ENCODE peak calls at places on chromosomes 13 and 19, in seven cellular contexts. K, Y, U, V, S, M and L are unnamed samples.

GRCh38 chr13:112606125-112607001 is 18.4 kb upstream of the TUBGCP3 start:
- DNase-seq in K (peak; percentile 53), Y (peak; percentile 93), U (peak; percentile 95), V (peak; percentile 89), S (peak; percentile 83), M (peak; percentile 98), L (peak; percentile 85)

GRCh38 chr19:18385675-18386542 is at the start of gene GDF15:
- DNase-seq in K (peak; percentile 87), Y (peak; percentile 47), U (peak; percentile 95), V (peak; percentile 85), S (peak; percentile 69), M (peak; percentile 93), L (peak; percentile 70)

GRCh38 chr13:66154981-66155380 is 1075.2 kb downstream of the PCDH9 start:
- DNase-seq in K (no peak), Y (no peak), U (no peak), V (no peak), S (no peak), M (no peak), L (no peak)

GRCh38 chr13:40181203-40181845 is 485.1 kb downstream of the FOXO1 start:
- DNase-seq in K (no peak), Y (no peak), U (no peak), V (no peak), S (no peak), M (no peak), L (no peak)

GRCh38 chr19:49879243-49879960 is 1.9 kb downstream of the TBC1D17 start:
- DNase-seq in K (no peak), Y (no peak), U (no peak), V (no peak), S (no peak), M (no peak), L (no peak)

GRCh38 chr13:20404488-20405222 is 121.0 kb downstream of the CRYL1 start:
- DNase-seq in K (no peak), Y (no peak), U (no peak), V (no peak), S (no peak), M (peak; percentile 46), L (no peak)

GRCh38 chr13:68176486-68176885 is 946.4 kb upstream of the PCDH9 start:
- DNase-seq in K (no peak), Y (no peak), U (no peak), V (no peak), S (no peak), M (no peak), L (no peak)

GRCh38 chr19:45059258-45059965 is 16.9 kb downstream of the ZNF296 start:
- DNase-seq in K (peak; percentile 89), Y (peak; percentile 60), U (peak; percentile 84), V (peak; percentile 79), S (peak; percentile 81), M (peak; percentile 93), L (peak; percentile 81)

GRCh38 chr13:35345992-35346391 is 130.5 kb downstream of the MAB21L1 start:
- DNase-seq in K (no peak), Y (no peak), U (no peak), V (no peak), S (no peak), M (no peak), L (no peak)

GRCh38 chr19:8373867-8374813 is 10.2 kb downstream of the ANGPTL4 start:
- DNase-seq in K (no peak), Y (no peak), U (peak; percentile 60), V (peak; percentile 73), S (peak; percentile 84), M (no peak), L (peak; percentile 73)

GRCh38 chr13:68550330-68550729 is 1320.2 kb upstream of the PCDH9 start:
- DNase-seq in K (no peak), Y (no peak), U (no peak), V (no peak), S (no peak), M (no peak), L (no peak)

GRCh38 chr19:36483653-36484052 is 5.7 kb downstream of the ZNF566 start:
- DNase-seq in K (no peak), Y (no peak), U (no peak), V (no peak), S (no peak), M (no peak), L (no peak)

GRCh38 chr13:34143637-34144036 is 325.7 kb downstream of the RFC3 start:
- DNase-seq in K (no peak), Y (no peak), U (no peak), V (no peak), S (no peak), M (no peak), L (no peak)

GRCh38 chr13:78606471-78607408 is 3.4 kb upstream of the POU4F1 start:
- DNase-seq in K (no peak), Y (no peak), U (no peak), V (no peak), S (no peak), M (no peak), L (no peak)

GRCh38 chr13:78608705-78609463 is 5.5 kb upstream of the POU4F1 start:
- DNase-seq in K (no peak), Y (no peak), U (no peak), V (no peak), S (no peak), M (no peak), L (no peak)

GRCh38 chr13:78607409-78608253 is 4.3 kb upstream of the POU4F1 start:
- DNase-seq in K (no peak), Y (no peak), U (no peak), V (no peak), S (no peak), M (no peak), L (no peak)

GRCh38 chr13:78609464-78610205 is 6.3 kb upstream of the POU4F1 start:
- DNase-seq in K (peak; percentile 27), Y (no peak), U (no peak), V (no peak), S (no peak), M (no peak), L (no peak)

GRCh38 chr13:78608254-78608704 is 4.9 kb upstream of the POU4F1 start:
- DNase-seq in K (no peak), Y (no peak), U (no peak), V (no peak), S (no peak), M (no peak), L (no peak)
- H3K4me3 ChIP-seq in K (peak overlapping the region; percentile 62), Y (peak overlapping the region; percentile 26), U (no peak overlapping the region), V (no peak overlapping the region), S (peak overlapping the region; percentile 51), M (no peak overlapping the region), L (peak overlapping the region; percentile 22)

GRCh38 chr13:93769126-93769525 is 542.5 kb downstream of the GPC6 start:
- DNase-seq in K (no peak), Y (no peak), U (no peak), V (no peak), S (no peak), M (no peak), L (no peak)

GRCh38 chr13:93769607-93770006 is 543.0 kb downstream of the GPC6 start:
- DNase-seq in K (no peak), Y (no peak), U (no peak), V (no peak), S (no peak), M (no peak), L (no peak)

GRCh38 chr13:93766719-93767118 is 540.1 kb downstream of the GPC6 start:
- DNase-seq in K (no peak), Y (no peak), U (no peak), V (no peak), S (no peak), M (no peak), L (no peak)

GRCh38 chr13:93767231-93767916 is 540.8 kb downstream of the GPC6 start:
- DNase-seq in K (no peak), Y (no peak), U (no peak), V (no peak), S (no peak), M (no peak), L (no peak)

GRCh38 chr13:93767917-93768422 is 541.4 kb downstream of the GPC6 start:
- DNase-seq in K (no peak), Y (no peak), U (no peak), V (no peak), S (no peak), M (no peak), L (no peak)
- TF ChIP-seq POLR2A in K (no peak), Y (no peak), U (no peak), V (no peak), S (no peak), M (no peak), L (no peak)

GRCh38 chr19:5011476-5012238 is 42.7 kb downstream of the KDM4B start:
- DNase-seq in K (no peak), Y (no peak), U (no peak), V (no peak), S (no peak), M (no peak), L (no peak)
- H3K4me3 ChIP-seq in K (no peak overlapping the region), Y (no peak overlapping the region), U (no peak overlapping the region), V (no peak overlapping the region), S (no peak overlapping the region), M (no peak overlapping the region), L (no peak overlapping the region)

GRCh38 chr13:102198418-102199322 is 203.2 kb downstream of the FGF14 start:
- DNase-seq in K (no peak), Y (no peak), U (no peak), V (no peak), S (no peak), M (no peak), L (no peak)
- TF ChIP-seq POLR2A in K (no peak), Y (no peak), U (no peak), V (no peak), S (no peak), M (no peak), L (no peak)

GRCh38 chr13:75872970-75873369 is 236.8 kb downstream of the LMO7 start:
- DNase-seq in K (no peak), Y (no peak), U (no peak), V (no peak), S (no peak), M (no peak), L (no peak)

GRCh38 chr13:75869981-75870380 is 233.9 kb downstream of the LMO7 start:
- DNase-seq in K (no peak), Y (no peak), U (no peak), V (no peak), S (no peak), M (no peak), L (no peak)

GRCh38 chr13:75871059-75871458 is 234.9 kb downstream of the LMO7 start:
- DNase-seq in K (no peak), Y (no peak), U (no peak), V (no peak), S (no peak), M (no peak), L (no peak)

GRCh38 chr13:75867718-75868117 is 231.6 kb downstream of the LMO7 start:
- DNase-seq in K (no peak), Y (no peak), U (no peak), V (no peak), S (no peak), M (no peak), L (no peak)

DNA sequence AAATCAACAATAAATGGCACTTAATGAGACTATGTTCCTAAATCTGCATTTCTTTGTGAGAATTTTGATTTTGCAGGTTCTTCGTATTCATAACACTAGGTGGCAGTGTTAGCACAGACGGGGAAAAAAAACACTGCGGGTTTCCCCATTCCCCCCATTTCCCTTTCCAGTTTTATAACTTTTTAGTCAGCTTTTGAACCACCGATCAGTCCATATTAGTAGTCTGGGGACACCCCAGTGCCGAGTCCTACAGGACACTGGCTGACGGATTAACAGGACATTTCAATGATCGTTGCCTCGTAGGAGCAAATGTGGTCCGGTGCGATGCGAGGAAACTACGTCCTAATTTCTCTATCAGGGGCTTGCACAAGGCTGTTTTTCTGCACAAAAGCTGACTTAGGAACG is 234.3 kb downstream of the LMO7 start:
- DNase-seq in K (peak; percentile 15), Y (no peak), U (no peak), V (no peak), S (no peak), M (no peak), L (no peak)
- H3K4me3 ChIP-seq in K (peak overlapping the region; percentile 41), Y (no peak overlapping the region), U (no peak overlapping the region), V (peak overlapping the region; percentile 25), S (peak overlapping the region; percentile 43), M (no peak overlapping the region), L (peak overlapping the region; percentile 29)